ENCODE peak calls at places on chromosomes 16 and 17, in eight cellular contexts. One of them, this sample, is unnamed. For H3K4me1, the result is how much of the 10 kb centered on the place peaks cover.

GRCh38 chr17:40491486-40491885 is 9.9 kb downstream of the TNS4 start:
- DNase-seq in PC-3: no peak
- DNase-seq in endodermal cell: peak
- DNase-seq in esophagus muscularis mucosa: no peak
- DNase-seq in effector memory CD4-positive, alpha-beta T cell: no peak
- DNase-seq in iPS DF 6.9: no peak
- DNase-seq in body of pancreas: no peak
- DNase-seq in mesendoderm: peak
- DNase-seq in this sample: no peak

GRCh38 chr16:16863672-16864071 is 484.7 kb downstream of the NPIPA7 start:
- DNase-seq in PC-3: no peak
- DNase-seq in endodermal cell: no peak
- DNase-seq in esophagus muscularis mucosa: no peak
- DNase-seq in effector memory CD4-positive, alpha-beta T cell: no peak
- DNase-seq in iPS DF 6.9: no peak
- DNase-seq in body of pancreas: no peak
- DNase-seq in mesendoderm: no peak
- DNase-seq in this sample: no peak

GRCh38 chr17:42543190-42544079 is 7.4 kb downstream of the NAGLU start:
- DNase-seq in PC-3: no peak
- DNase-seq in endodermal cell: no peak
- DNase-seq in esophagus muscularis mucosa: no peak
- DNase-seq in effector memory CD4-positive, alpha-beta T cell: no peak
- DNase-seq in iPS DF 6.9: no peak
- DNase-seq in body of pancreas: no peak
- DNase-seq in mesendoderm: no peak
- DNase-seq in this sample: no peak

GRCh38 chr17:47707056-47707791 is 13.3 kb downstream of the TBKBP1 start:
- DNase-seq in PC-3: no peak
- DNase-seq in endodermal cell: no peak
- DNase-seq in esophagus muscularis mucosa: no peak
- DNase-seq in effector memory CD4-positive, alpha-beta T cell: no peak
- DNase-seq in iPS DF 6.9: no peak
- DNase-seq in body of pancreas: no peak
- DNase-seq in mesendoderm: no peak
- DNase-seq in this sample: no peak

GRCh38 chr17:66494023-66494803 is 191.8 kb downstream of the PRKCA start:
- DNase-seq in PC-3: peak
- DNase-seq in endodermal cell: peak
- DNase-seq in esophagus muscularis mucosa: no peak
- DNase-seq in effector memory CD4-positive, alpha-beta T cell: no peak
- DNase-seq in iPS DF 6.9: no peak
- DNase-seq in body of pancreas: no peak
- DNase-seq in mesendoderm: peak
- DNase-seq in this sample: no peak

GRCh38 chr17:37373530-37374159 is 2.1 kb upstream of the C17orf78 start:
- DNase-seq in PC-3: peak
- DNase-seq in endodermal cell: peak
- DNase-seq in esophagus muscularis mucosa: no peak
- DNase-seq in effector memory CD4-positive, alpha-beta T cell: peak
- DNase-seq in iPS DF 6.9: peak
- DNase-seq in body of pancreas: peak
- DNase-seq in mesendoderm: peak
- DNase-seq in this sample: peak

GRCh38 chr17:76090517-76091135 is 11.6 kb downstream of the ZACN start:
- DNase-seq in PC-3: no peak
- DNase-seq in endodermal cell: no peak
- DNase-seq in esophagus muscularis mucosa: no peak
- DNase-seq in effector memory CD4-positive, alpha-beta T cell: no peak
- DNase-seq in iPS DF 6.9: no peak
- DNase-seq in body of pancreas: no peak
- DNase-seq in mesendoderm: no peak
- DNase-seq in this sample: no peak

GRCh38 chr16:24150282-24150681 is 105.9 kb upstream of the CACNG3 start:
- DNase-seq in PC-3: no peak
- DNase-seq in endodermal cell: no peak
- DNase-seq in esophagus muscularis mucosa: no peak
- DNase-seq in effector memory CD4-positive, alpha-beta T cell: no peak
- DNase-seq in iPS DF 6.9: no peak
- DNase-seq in body of pancreas: no peak
- DNase-seq in mesendoderm: no peak
- DNase-seq in this sample: no peak

GRCh38 chr17:4587803-4588202 is 3.5 kb downstream of the SMTNL2 start:
- DNase-seq in PC-3: no peak
- DNase-seq in endodermal cell: no peak
- DNase-seq in esophagus muscularis mucosa: no peak
- DNase-seq in effector memory CD4-positive, alpha-beta T cell: no peak
- DNase-seq in iPS DF 6.9: no peak
- DNase-seq in body of pancreas: no peak
- DNase-seq in mesendoderm: peak
- DNase-seq in this sample: no peak

GRCh38 chr17:17890773-17891759 is 54.3 kb upstream of the SREBF1 start:
- DNase-seq in PC-3: peak
- DNase-seq in endodermal cell: peak
- DNase-seq in esophagus muscularis mucosa: no peak
- DNase-seq in effector memory CD4-positive, alpha-beta T cell: no peak
- DNase-seq in iPS DF 6.9: no peak
- DNase-seq in body of pancreas: peak
- DNase-seq in mesendoderm: peak
- DNase-seq in this sample: peak

GRCh38 chr17:27560668-27561067 is 70.3 kb upstream of the LGALS9 start:
- DNase-seq in PC-3: no peak
- DNase-seq in endodermal cell: no peak
- DNase-seq in esophagus muscularis mucosa: no peak
- DNase-seq in effector memory CD4-positive, alpha-beta T cell: no peak
- DNase-seq in iPS DF 6.9: no peak
- DNase-seq in body of pancreas: peak
- DNase-seq in mesendoderm: no peak
- DNase-seq in this sample: no peak

GRCh38 chr17:2582493-2582892 is 11.0 kb upstream of the PAFAH1B1 start:
- DNase-seq in PC-3: no peak
- DNase-seq in endodermal cell: peak
- DNase-seq in esophagus muscularis mucosa: no peak
- DNase-seq in effector memory CD4-positive, alpha-beta T cell: no peak
- DNase-seq in iPS DF 6.9: no peak
- DNase-seq in body of pancreas: no peak
- DNase-seq in mesendoderm: no peak
- DNase-seq in this sample: no peak

GRCh38 chr17:2580641-2581040 is 12.8 kb upstream of the PAFAH1B1 start:
- DNase-seq in PC-3: peak
- DNase-seq in endodermal cell: peak
- DNase-seq in esophagus muscularis mucosa: no peak
- DNase-seq in effector memory CD4-positive, alpha-beta T cell: no peak
- DNase-seq in iPS DF 6.9: no peak
- DNase-seq in body of pancreas: no peak
- DNase-seq in mesendoderm: no peak
- DNase-seq in this sample: no peak

GRCh38 chr17:2580156-2580555 is 13.3 kb upstream of the PAFAH1B1 start:
- DNase-seq in PC-3: no peak
- DNase-seq in endodermal cell: peak
- DNase-seq in esophagus muscularis mucosa: no peak
- DNase-seq in effector memory CD4-positive, alpha-beta T cell: no peak
- DNase-seq in iPS DF 6.9: no peak
- DNase-seq in body of pancreas: no peak
- DNase-seq in mesendoderm: no peak
- DNase-seq in this sample: no peak
- H3K4me3 ChIP-seq in PC-3: no peak
- H3K4me3 ChIP-seq in endodermal cell: no peak
- H3K4me3 ChIP-seq in esophagus muscularis mucosa: no peak
- H3K4me3 ChIP-seq in effector memory CD4-positive, alpha-beta T cell: no peak
- H3K4me3 ChIP-seq in iPS DF 6.9: no peak
- H3K4me3 ChIP-seq in body of pancreas: no peak
- H3K4me3 ChIP-seq in mesendoderm: no peak
- H3K4me3 ChIP-seq in this sample: no peak

GRCh38 chr17:64327201-64327930 is 63.3 kb downstream of the PECAM1 start:
- DNase-seq in PC-3: peak
- DNase-seq in endodermal cell: no peak
- DNase-seq in esophagus muscularis mucosa: no peak
- DNase-seq in effector memory CD4-positive, alpha-beta T cell: no peak
- DNase-seq in iPS DF 6.9: no peak
- DNase-seq in body of pancreas: no peak
- DNase-seq in mesendoderm: no peak
- DNase-seq in this sample: no peak
- H3K27ac ChIP-seq in PC-3: peak
- H3K27ac ChIP-seq in endodermal cell: no peak
- H3K27ac ChIP-seq in esophagus muscularis mucosa: peak
- H3K27ac ChIP-seq in effector memory CD4-positive, alpha-beta T cell: no peak
- H3K27ac ChIP-seq in iPS DF 6.9: no peak
- H3K27ac ChIP-seq in body of pancreas: peak
- H3K27ac ChIP-seq in mesendoderm: no peak
- H3K27ac ChIP-seq in this sample: no peak

DNA sequence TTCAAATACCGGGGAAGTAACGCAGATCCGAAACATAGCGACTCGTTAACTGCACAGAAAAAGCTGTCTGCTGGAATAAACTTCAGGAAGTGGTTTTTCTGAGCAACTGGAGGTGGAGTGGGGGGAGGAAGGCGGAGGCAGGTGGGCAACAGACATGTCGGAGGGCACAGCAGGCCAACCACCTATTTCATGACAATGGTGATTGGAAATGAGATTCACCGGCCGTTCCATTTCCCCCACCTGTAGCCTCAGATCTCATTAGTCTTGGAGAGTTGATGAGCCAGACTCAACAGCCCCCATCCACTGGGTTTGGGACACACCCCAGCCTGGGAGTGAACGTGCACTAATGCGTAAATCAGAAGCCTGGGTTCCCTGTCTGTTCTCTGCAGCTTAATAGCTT is 7.7 kb upstream of the PECAM1 start:
- DNase-seq in PC-3: no peak
- DNase-seq in endodermal cell: no peak
- DNase-seq in esophagus muscularis mucosa: no peak
- DNase-seq in effector memory CD4-positive, alpha-beta T cell: no peak
- DNase-seq in iPS DF 6.9: no peak
- DNase-seq in body of pancreas: no peak
- DNase-seq in mesendoderm: no peak
- DNase-seq in this sample: peak
- H3K4me1 ChIP-seq in PC-3: under half
- H3K4me1 ChIP-seq in endodermal cell: under half
- H3K4me1 ChIP-seq in esophagus muscularis mucosa: under half
- H3K4me1 ChIP-seq in effector memory CD4-positive, alpha-beta T cell: under half
- H3K4me1 ChIP-seq in iPS DF 6.9: under half
- H3K4me1 ChIP-seq in body of pancreas: under half
- H3K4me1 ChIP-seq in mesendoderm: under half
- H3K4me1 ChIP-seq in this sample: under half

GRCh38 chr16:10575506-10576130 is 4.8 kb downstream of the EMP2 start:
- DNase-seq in PC-3: no peak
- DNase-seq in endodermal cell: no peak
- DNase-seq in esophagus muscularis mucosa: no peak
- DNase-seq in effector memory CD4-positive, alpha-beta T cell: no peak
- DNase-seq in iPS DF 6.9: no peak
- DNase-seq in body of pancreas: no peak
- DNase-seq in mesendoderm: no peak
- DNase-seq in this sample: no peak

GRCh38 chr16:10578474-10579316 is 1.7 kb downstream of the EMP2 start:
- DNase-seq in PC-3: peak
- DNase-seq in endodermal cell: no peak
- DNase-seq in esophagus muscularis mucosa: no peak
- DNase-seq in effector memory CD4-positive, alpha-beta T cell: no peak
- DNase-seq in iPS DF 6.9: no peak
- DNase-seq in body of pancreas: peak
- DNase-seq in mesendoderm: no peak
- DNase-seq in this sample: no peak

GRCh38 chr16:10579575-10579964 is 828 bp downstream of the EMP2 start:
- DNase-seq in PC-3: no peak
- DNase-seq in endodermal cell: no peak
- DNase-seq in esophagus muscularis mucosa: no peak
- DNase-seq in effector memory CD4-positive, alpha-beta T cell: no peak
- DNase-seq in iPS DF 6.9: no peak
- DNase-seq in body of pancreas: no peak
- DNase-seq in mesendoderm: no peak
- DNase-seq in this sample: no peak

GRCh38 chr16:10576390-10577304 is 3.8 kb downstream of the EMP2 start:
- DNase-seq in PC-3: no peak
- DNase-seq in endodermal cell: no peak
- DNase-seq in esophagus muscularis mucosa: no peak
- DNase-seq in effector memory CD4-positive, alpha-beta T cell: no peak
- DNase-seq in iPS DF 6.9: no peak
- DNase-seq in body of pancreas: no peak
- DNase-seq in mesendoderm: peak
- DNase-seq in this sample: no peak

DNA sequence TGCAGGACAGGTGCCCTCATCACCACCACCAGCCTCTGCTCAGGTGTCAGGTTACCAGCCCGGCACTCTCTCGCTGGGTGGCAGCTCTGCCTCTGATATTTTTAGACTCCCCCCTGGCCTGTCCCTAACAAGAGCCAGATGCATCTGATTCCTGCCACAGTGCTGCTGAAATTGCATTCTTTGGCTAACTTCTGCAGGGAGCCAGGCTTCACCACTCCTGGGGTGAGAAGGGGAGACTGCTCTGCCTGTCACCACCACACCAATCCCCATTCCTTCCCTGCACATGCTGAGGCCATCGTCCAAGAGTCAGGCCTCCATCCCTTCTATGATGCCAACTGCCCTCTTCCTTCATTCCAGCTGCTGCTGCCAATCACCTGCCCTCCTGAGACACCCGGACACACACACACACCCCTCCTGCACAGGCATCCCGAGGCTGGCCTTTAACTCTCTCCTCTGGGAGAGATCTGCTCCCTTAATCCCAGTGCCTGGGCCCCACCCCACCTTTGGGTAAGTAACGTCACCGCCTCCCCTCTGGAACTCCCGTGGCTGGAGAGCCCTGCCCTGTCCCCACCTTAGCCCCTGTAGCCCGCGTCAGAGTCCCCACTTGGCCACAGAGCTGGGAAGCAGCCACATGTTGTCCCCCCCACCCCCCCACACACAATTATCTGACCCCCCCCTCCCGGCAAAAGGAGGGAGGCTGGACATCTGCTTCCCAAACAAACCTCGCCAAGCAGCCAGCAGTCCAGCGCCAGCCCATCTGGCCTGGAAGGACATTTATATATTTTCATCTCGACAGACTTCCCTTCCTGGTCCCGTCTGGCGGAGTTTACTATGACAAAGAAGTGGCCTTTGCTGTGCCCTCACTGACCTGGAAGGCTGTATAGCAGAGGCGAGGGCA is 2.8 kb downstream of the EMP2 start:
- DNase-seq in PC-3: peak
- DNase-seq in endodermal cell: peak
- DNase-seq in esophagus muscularis mucosa: no peak
- DNase-seq in effector memory CD4-positive, alpha-beta T cell: no peak
- DNase-seq in iPS DF 6.9: no peak
- DNase-seq in body of pancreas: no peak
- DNase-seq in mesendoderm: peak
- DNase-seq in this sample: no peak
- H3K4me3 ChIP-seq in PC-3: peak
- H3K4me3 ChIP-seq in endodermal cell: no peak
- H3K4me3 ChIP-seq in esophagus muscularis mucosa: peak
- H3K4me3 ChIP-seq in effector memory CD4-positive, alpha-beta T cell: no peak
- H3K4me3 ChIP-seq in iPS DF 6.9: no peak
- H3K4me3 ChIP-seq in body of pancreas: no peak
- H3K4me3 ChIP-seq in mesendoderm: no peak
- H3K4me3 ChIP-seq in this sample: no peak

This sample was measured in CD8-positive, alpha-beta memory T cell.